ENCODE peak calls at places on chromosomes 16 and 17, in eight cellular contexts. R is stimulated activated CD8-positive, alpha-beta memory T cell treated with anti-CD3 and anti-CD28 coated beads, Interleukin-15, amount 100 ng/mL, for 1 hour; I is CD8-positive, alpha-beta T cell; K is effector memory CD8-positive, alpha-beta T cell; L is bronchial epithelial cell; C is smooth muscle cell of the brain vasculature; U is body of pancreas; J is pancreas. O is an unnamed sample.

GRCh38 chr17:66625321-66625767 is 209.6 kb upstream of the CACNG5 start:
- DNase-seq in J (no peak), K (no peak), I (no peak), R (no peak), U (no peak), L (peak), C (no peak), O (peak)

GRCh38 chr17:18006495-18007239 is 32.3 kb downstream of the ATPAF2 start:
- DNase-seq in I (no peak), U (no peak), R (no peak), J (no peak), L (no peak), K (no peak), C (no peak), O (no peak)

GRCh38 chr17:37489197-37490001 is at the start of gene DUSP14:
- DNase-seq in U (peak), L (peak), J (peak), K (peak), C (peak), R (peak), I (peak), O (peak)

GRCh38 chr17:54901230-54901847 is 687 bp downstream of the TOM1L1 start:
- DNase-seq in C (no peak), U (no peak), J (no peak), I (no peak), L (peak), K (no peak), R (no peak), O (peak)

GRCh38 chr17:69410671-69411070 is 3.8 kb upstream of the MAP2K6 start:
- DNase-seq in R (no peak), J (no peak), C (no peak), K (no peak), I (no peak), U (no peak), L (no peak), O (no peak)

GRCh38 chr17:8382880-8383142 is 182 bp downstream of the RPL26 start:
- DNase-seq in R (no peak), U (no peak), L (no peak), K (no peak), C (no peak), I (no peak), J (no peak), O (no peak)

GRCh38 chr17:18093616-18094408 is 6.1 kb downstream of the DRG2 start:
- DNase-seq in R (no peak), U (no peak), C (peak), I (no peak), J (peak), K (no peak), L (peak), O (peak)

GRCh38 chr17:64259922-64260321 is 3.1 kb downstream of the TEX2 start:
- DNase-seq in U (no peak), K (no peak), C (no peak), J (no peak), R (no peak), I (no peak), L (peak), O (peak)

GRCh38 chr16:58551496-58551895 is 36.2 kb downstream of the SETD6 start:
- DNase-seq in C (no peak), U (no peak), I (no peak), L (no peak), R (no peak), J (no peak), K (no peak), O (no peak)

GRCh38 chr16:76741623-76742022 is 449.4 kb upstream of the MON1B start:
- DNase-seq in C (no peak), I (no peak), J (no peak), K (no peak), L (no peak), R (no peak), U (no peak), O (no peak)

O was measured in small intestine.